ENCODE peak calls at places on chromosomes 2 and 18, in seven cellular contexts. F, M, Z, W, O, P and N are unnamed samples.

GRCh38 chr2:167122389-167122788 is 234.1 kb downstream of the XIRP2 start:
- DNase-seq in F (no peak), W (no peak), P (no peak), Z (no peak), M (no peak), O (no peak), N (no peak)

GRCh38 chr18:79875531-79875919 is 75.9 kb downstream of the SLC66A2 start:
- DNase-seq in F (no peak), Z (peak; percentile 24), P (no peak), M (no peak), O (no peak), W (no peak), N (no peak)

GRCh38 chr2:24334245-24334633 is 26.1 kb downstream of the ITSN2 start:
- DNase-seq in F (no peak), P (peak; percentile 30), W (no peak), Z (no peak), O (no peak), M (peak; percentile 74), N (no peak)

GRCh38 chr2:144448389-144449027 is 71.4 kb downstream of the ZEB2 start:
- DNase-seq in O (no peak), M (no peak), W (no peak), Z (no peak), F (no peak), P (no peak), N (no peak)

GRCh38 chr18:68428026-68428425 is 286.9 kb downstream of the TMX3 start:
- DNase-seq in O (no peak), F (peak; percentile 63), Z (no peak), M (no peak), W (no peak), P (peak; percentile 85), N (no peak)

GRCh38 chr2:60706021-60706420 is 50.0 kb upstream of the PAPOLG start:
- DNase-seq in M (no peak), F (no peak), O (no peak), W (no peak), Z (no peak), P (peak; percentile 42), N (no peak)

GRCh38 chr2:113233593-113234550 is 44.8 kb downstream of the PAX8 start:
- DNase-seq in O (no peak), P (peak; percentile 32), W (no peak), M (no peak), F (no peak), Z (peak; percentile 54), N (no peak)

GRCh38 chr2:101830555-101830954 is 133.0 kb downstream of the MAP4K4 start:
- DNase-seq in O (no peak), W (no peak), F (no peak), P (peak; percentile 82), Z (no peak), M (no peak), N (no peak)

GRCh38 chr18:47413327-47413726 is 161.9 kb upstream of the SKOR2 start:
- DNase-seq in O (no peak), M (no peak), Z (no peak), W (no peak), P (no peak), F (no peak), N (no peak)

GRCh38 chr2:119753041-119753929 is 6.4 kb upstream of the PTPN4 start:
- DNase-seq in F (no peak), Z (no peak), P (peak; percentile 75), O (peak; percentile 14), M (no peak), W (no peak), N (no peak)

GRCh38 chr2:95215018-95215612 is 7.8 kb downstream of the ZNF892 start:
- DNase-seq in P (no peak), W (no peak), Z (no peak), M (no peak), O (no peak), F (no peak), N (no peak)

GRCh38 chr2:61144697-61145268 is 17.2 kb upstream of the C2orf74 start:
- DNase-seq in W (peak; percentile 93), M (peak; percentile 96), F (peak; percentile 96), P (peak; percentile 99), Z (peak; percentile 97), O (peak; percentile 96), N (peak; percentile 85)

GRCh38 chr18:64330161-64330560 is 181.3 kb upstream of the LINC00305 start:
- DNase-seq in M (no peak), W (no peak), Z (no peak), F (no peak), P (no peak), O (no peak), N (no peak)

GRCh38 chr18:48472610-48473009 is 63.4 kb upstream of the ZBTB7C start:
- DNase-seq in O (no peak), P (peak; percentile 69), Z (no peak), M (no peak), F (no peak), W (no peak), N (no peak)

GRCh38 chr2:167353605-167354280 is 465.5 kb downstream of the XIRP2 start:
- DNase-seq in W (no peak), M (no peak), O (no peak), P (no peak), F (no peak), Z (no peak), N (no peak)

GRCh38 chr2:189022492-189022891 is 48.3 kb downstream of the COL3A1 start:
- DNase-seq in M (no peak), O (no peak), W (peak; percentile 34), Z (no peak), F (no peak), P (peak; percentile 73), N (no peak)

GRCh38 chr2:20539776-20540586 is 93.1 kb downstream of the RHOB start:
- DNase-seq in M (no peak), Z (peak; percentile 86), W (peak; percentile 25), P (peak; percentile 23), F (no peak), O (no peak), N (peak; percentile 95)

GRCh38 chr18:37574113-37574512 is 8.5 kb upstream of the CELF4 start:
- DNase-seq in F (no peak), O (no peak), M (no peak), W (no peak), Z (no peak), P (no peak), N (no peak)

GRCh38 chr2:118837621-118838020 is 9.8 kb downstream of the EN1 start:
- DNase-seq in P (no peak), O (no peak), W (no peak), M (no peak), F (no peak), Z (no peak), N (no peak)

DNA sequence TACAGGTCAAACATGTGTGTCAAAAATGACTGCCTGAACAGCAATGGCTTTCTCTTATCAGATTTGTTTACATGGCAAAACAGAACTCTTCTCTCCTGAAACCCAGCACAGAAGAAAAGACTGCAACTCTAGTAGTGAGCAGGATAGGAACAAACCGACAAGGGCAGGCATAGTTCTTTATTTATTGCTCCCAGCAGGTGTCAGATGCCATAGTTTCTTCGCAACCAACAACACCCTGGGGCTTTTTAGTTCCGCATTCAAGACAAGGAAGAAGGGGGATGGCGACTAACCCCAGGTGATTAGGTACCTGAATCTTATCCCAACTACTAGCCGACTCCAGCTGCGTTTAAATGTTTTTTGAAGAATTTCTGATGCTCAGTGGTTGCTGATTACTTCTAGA is 367.5 kb upstream of the FIGN start:
- DNase-seq in W (no peak), F (no peak), M (no peak), Z (no peak), O (no peak), P (no peak), N (no peak)
- TF ChIP-seq CTCF in W (no peak), F (no peak), M (no peak), Z (no peak), O (no peak), P (no peak), N (no peak)

DNA sequence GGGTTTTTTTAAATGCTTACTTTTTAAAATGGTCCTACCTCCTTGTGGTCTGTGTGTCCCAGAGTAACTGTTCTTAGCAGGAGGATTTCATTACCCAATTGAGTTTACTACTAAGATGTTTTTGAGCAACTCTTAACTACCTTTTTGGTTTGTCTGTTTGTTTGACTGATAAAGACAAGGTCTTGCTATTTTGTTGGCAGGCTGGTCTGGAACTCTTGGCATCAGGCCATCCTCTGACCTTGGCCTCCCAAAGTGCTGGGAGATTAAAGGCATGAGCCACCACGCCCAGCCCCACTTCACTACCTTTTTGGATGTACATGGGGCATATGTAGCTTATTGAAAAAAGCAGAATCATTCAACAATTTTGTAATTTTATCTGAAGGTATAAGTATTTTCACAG is 14.9 kb downstream of the MRPS9 start:
- DNase-seq in P (peak; percentile 17), Z (no peak), O (no peak), F (no peak), W (no peak), M (no peak), N (no peak)
- TF ChIP-seq CTCF in P (no peak), Z (no peak), O (no peak), F (no peak), W (no peak), M (no peak), N (no peak)

DNA sequence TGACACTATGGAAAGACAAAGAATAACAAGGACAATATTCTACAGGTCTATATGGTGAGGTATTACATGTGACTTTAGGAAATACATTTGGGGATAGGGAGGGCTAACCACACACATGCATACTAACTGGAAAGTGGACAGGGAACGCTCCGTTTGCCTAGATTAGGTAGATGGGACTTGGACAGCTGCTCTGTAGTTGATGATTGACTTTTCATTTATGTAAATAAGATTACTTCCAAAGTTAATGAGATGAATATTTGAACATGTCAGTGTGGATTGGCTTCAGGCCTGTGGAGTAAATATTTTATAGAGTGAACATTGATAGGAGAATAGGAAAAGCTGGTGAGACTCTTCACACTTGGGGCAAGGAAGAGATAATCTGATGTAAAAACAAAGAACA is 142.0 kb downstream of the NCK2 start:
- DNase-seq in M (no peak), O (no peak), Z (no peak), W (no peak), F (no peak), P (no peak), N (no peak)
- TF ChIP-seq CTCF in M (no peak), O (no peak), Z (no peak), W (no peak), F (no peak), P (no peak), N (no peak)

GRCh38 chr2:70087703-70088507 is 628 bp downstream of the PCBP1 start:
- DNase-seq in M (peak; percentile 58), W (peak; percentile 56), P (peak; percentile 63), Z (peak; percentile 86), O (peak; percentile 51), F (peak; percentile 54), N (peak; percentile 68)
- TF ChIP-seq CTCF in M (no peak), W (no peak), P (no peak), Z (peak; percentile 12), O (no peak), F (no peak), N (no peak)

GRCh38 chr2:218260742-218261423 is at the start of gene GPBAR1:
- DNase-seq in Z (peak; percentile 70), P (no peak), F (peak; percentile 63), W (no peak), O (peak; percentile 53), M (no peak), N (no peak)
- TF ChIP-seq CTCF in Z (no peak), P (no peak), F (no peak), W (no peak), O (no peak), M (no peak), N (no peak)

GRCh38 chr2:237723613-237724012 is 75.0 kb upstream of the RBM44 start:
- DNase-seq in M (no peak), Z (no peak), W (no peak), O (no peak), F (peak; percentile 89), P (peak; percentile 67), N (no peak)
- TF ChIP-seq CTCF in M (no peak), Z (no peak), W (no peak), O (no peak), F (no peak), P (peak; percentile 12), N (no peak)